ENCODE peak calls at places on chromosomes 3 and 15, in ten cellular contexts. N is activated CD4-positive, alpha-beta T cell treated with anti-CD3 and anti-CD28 coated beads, Interleukin-2, amount 50 U/mL, for 24 hours; I is Right ventricle myocardium superior; Z is stimulated activated CD8-positive, alpha-beta memory T cell treated with anti-CD3 and anti-CD28 coated beads, Interleukin-4, amount 100 ng/mL, for 48 hours; E is C1 segment of cervical spinal cord; V is fibroblast of lung; C is GM12891; Y is neural crest cell; O is astrocyte of the spinal cord; M is amygdala. T is an unnamed sample.

GRCh38 chr3:185057829-185058228 is 95.0 kb downstream of the C3orf70 start:
- DNase-seq in Z (no peak), I (no peak), O (no peak), Y (no peak), N (no peak), C (no peak), V (no peak), M (no peak), E (no peak), T (no peak)

GRCh38 chr3:56890448-56891083 is 88.8 kb upstream of the ARHGEF3 start:
- DNase-seq in C (no peak), N (no peak), O (peak), M (no peak), E (no peak), V (no peak), Y (no peak), Z (no peak), I (no peak), T (no peak)

GRCh38 chr3:42531470-42531869 is 29.0 kb downstream of the VIPR1 start:
- DNase-seq in I (no peak), M (no peak), O (no peak), E (no peak), Z (no peak), N (no peak), V (no peak), Y (no peak), C (no peak), T (no peak)

GRCh38 chr3:122681294-122682015 is 816 bp downstream of the PARP14 start:
- DNase-seq in V (peak), C (no peak), N (no peak), E (no peak), Z (no peak), O (peak), I (no peak), M (no peak), Y (no peak), T (no peak)

GRCh38 chr3:184526158-184526483 is 35.5 kb upstream of the EPHB3 start:
- DNase-seq in C (no peak), Y (no peak), I (no peak), V (no peak), N (no peak), Z (peak), O (no peak), E (no peak), M (no peak), T (peak)

GRCh38 chr15:63860161-63860954 is 26.6 kb upstream of the HERC1 start:
- DNase-seq in I (no peak), V (no peak), M (no peak), O (no peak), Z (peak), C (no peak), Y (no peak), E (no peak), N (peak), T (no peak)

GRCh38 chr3:6807967-6808588 is 52.8 kb upstream of the GRM7 start:
- DNase-seq in N (no peak), O (peak), E (no peak), Z (no peak), M (no peak), C (no peak), Y (no peak), V (no peak), I (no peak), T (peak)

GRCh38 chr15:81256916-81257315 is 60.2 kb downstream of the IL16 start:
- DNase-seq in Z (no peak), E (no peak), I (no peak), V (peak), O (peak), Y (no peak), N (no peak), C (no peak), M (no peak), T (no peak)

GRCh38 chr3:128358156-128358895 is 108.4 kb downstream of the DNAJB8 start:
- DNase-seq in N (no peak), O (no peak), I (no peak), Y (no peak), M (no peak), E (no peak), V (no peak), Z (no peak), C (no peak), T (no peak)

GRCh38 chr15:69623521-69624513 is 171.2 kb downstream of the RPLP1 start:
- DNase-seq in C (no peak), Z (no peak), O (no peak), E (no peak), M (no peak), N (no peak), V (no peak), Y (no peak), I (no peak), T (no peak)

GRCh38 chr3:69370156-69370944 is 15.5 kb downstream of the FRMD4B start:
- DNase-seq in Y (no peak), V (no peak), Z (peak), O (peak), E (peak), N (no peak), C (no peak), I (peak), M (no peak), T (peak)

GRCh38 chr3:63877737-63878393 is 14.2 kb downstream of the ATXN7 start:
- DNase-seq in O (peak), C (no peak), N (no peak), Z (no peak), I (no peak), E (no peak), Y (no peak), V (no peak), M (no peak), T (no peak)

GRCh38 chr3:194983121-194983520 is 287.8 kb downstream of the XXYLT1 start:
- DNase-seq in C (no peak), M (no peak), I (no peak), V (no peak), O (no peak), Y (no peak), E (no peak), Z (peak), N (no peak), T (no peak)

GRCh38 chr15:71296032-71296686 is 180.9 kb downstream of the THSD4 start:
- DNase-seq in Z (no peak), Y (no peak), N (no peak), V (peak), M (no peak), O (peak), C (no peak), E (no peak), I (no peak), T (peak)

GRCh38 chr15:101014276-101014675 is 95.1 kb downstream of the LRRK1 start:
- DNase-seq in O (no peak), V (no peak), Z (no peak), C (no peak), I (no peak), Y (no peak), N (no peak), E (no peak), M (no peak), T (no peak)

GRCh38 chr3:196975349-196975748 is 6.7 kb upstream of the PIGZ start:
- DNase-seq in C (no peak), N (no peak), O (no peak), M (no peak), V (no peak), E (no peak), Z (peak), Y (no peak), I (no peak), T (no peak)

GRCh38 chr3:61439116-61439459 is 122.3 kb upstream of the PTPRG start:
- DNase-seq in Z (no peak), I (no peak), N (no peak), C (no peak), O (no peak), V (no peak), Y (no peak), E (no peak), M (no peak), T (no peak)

GRCh38 chr3:10808974-10809373 is 7.1 kb upstream of the SLC6A11 start:
- DNase-seq in E (no peak), N (no peak), I (no peak), Z (no peak), O (no peak), M (no peak), C (no peak), V (no peak), Y (no peak), T (no peak)

GRCh38 chr3:30835667-30836066 is 58.8 kb downstream of the GADL1 start:
- DNase-seq in Y (no peak), V (no peak), I (no peak), C (no peak), Z (no peak), N (no peak), E (no peak), O (no peak), M (no peak), T (no peak)

GRCh38 chr15:67085818-67086649 is 20.6 kb downstream of the SMAD3 start:
- DNase-seq in O (peak), I (no peak), C (peak), E (no peak), M (no peak), Z (no peak), V (peak), Y (no peak), N (no peak), T (peak)

GRCh38 chr3:123347205-123347604 is 101.7 kb downstream of the ADCY5 start:
- DNase-seq in Z (no peak), M (no peak), O (no peak), Y (no peak), N (no peak), I (peak), E (no peak), V (no peak), C (no peak), T (no peak)

GRCh38 chr15:59315914-59316428 is 56.7 kb downstream of the MYO1E start:
- DNase-seq in C (no peak), E (no peak), V (no peak), O (peak), Z (no peak), I (no peak), N (no peak), Y (no peak), M (no peak), T (peak)

GRCh38 chr3:33980252-33980651 is 181.8 kb downstream of the PDCD6IP start:
- DNase-seq in Z (no peak), C (no peak), M (no peak), I (no peak), O (peak), E (no peak), V (peak), Y (no peak), N (no peak), T (peak)

GRCh38 chr3:7433073-7433472 is 572.2 kb downstream of the GRM7 start:
- DNase-seq in N (no peak), O (no peak), Y (no peak), E (no peak), C (no peak), M (no peak), V (no peak), I (no peak), Z (no peak), T (no peak)

GRCh38 chr3:30112904-30113484 is 493.4 kb upstream of the TGFBR2 start:
- DNase-seq in Z (no peak), O (peak), C (peak), I (no peak), M (no peak), V (peak), E (no peak), Y (no peak), N (no peak), T (peak)

T was measured in Daoy.